ENCODE peak calls at places on chromosomes 3 and 15, in four cellular contexts. One of them, this sample, is unnamed.
A peak's percentile ranks its signal among the peaks of the same experiment; 100 is the strongest.

GRCh38 chr3:50365842-50366220 is 6.5 kb upstream of the TMEM115 start:
- DNase-seq in neural progenitor cell: no peak
- DNase-seq in PC-3: no peak
- DNase-seq in endothelial cell of umbilical vein: no peak
- DNase-seq in this sample: no peak

GRCh38 chr15:67241132-67241855 is 13.2 kb downstream of the AAGAB start:
- DNase-seq in neural progenitor cell: peak; percentile 13
- DNase-seq in PC-3: no peak
- DNase-seq in endothelial cell of umbilical vein: no peak
- DNase-seq in this sample: no peak

GRCh38 chr15:69308949-69309348 is 10.2 kb downstream of the PAQR5 start:
- DNase-seq in neural progenitor cell: no peak
- DNase-seq in PC-3: no peak
- DNase-seq in endothelial cell of umbilical vein: no peak
- DNase-seq in this sample: no peak

GRCh38 chr15:59180946-59181345 is 25.7 kb upstream of the LDHAL6B start:
- DNase-seq in neural progenitor cell: no peak
- DNase-seq in PC-3: no peak
- DNase-seq in endothelial cell of umbilical vein: peak; percentile 48
- DNase-seq in this sample: peak; percentile 19

GRCh38 chr3:70072180-70072579 is 72.6 kb downstream of the SAMMSON start:
- DNase-seq in neural progenitor cell: no peak
- DNase-seq in PC-3: no peak
- DNase-seq in endothelial cell of umbilical vein: peak; percentile 12
- DNase-seq in this sample: no peak

GRCh38 chr3:100538339-100538706 is 45.9 kb downstream of the TMEM45A start:
- DNase-seq in neural progenitor cell: no peak
- DNase-seq in PC-3: no peak
- DNase-seq in endothelial cell of umbilical vein: no peak
- DNase-seq in this sample: no peak

GRCh38 chr3:40951636-40952035 is 247.7 kb upstream of the CTNNB1 start:
- DNase-seq in neural progenitor cell: no peak
- DNase-seq in PC-3: no peak
- DNase-seq in endothelial cell of umbilical vein: no peak
- DNase-seq in this sample: peak; percentile 12

GRCh38 chr15:63332367-63333078 is 49.1 kb downstream of the CA12 start:
- DNase-seq in neural progenitor cell: no peak
- DNase-seq in PC-3: peak; percentile 98
- DNase-seq in endothelial cell of umbilical vein: peak; percentile 83
- DNase-seq in this sample: peak; percentile 84

GRCh38 chr15:52787123-52787503 is 3.0 kb downstream of the ONECUT1 start:
- DNase-seq in neural progenitor cell: peak; percentile 46
- DNase-seq in PC-3: no peak
- DNase-seq in endothelial cell of umbilical vein: no peak
- DNase-seq in this sample: no peak

GRCh38 chr3:194540268-194540937 is 53.6 kb upstream of the ATP13A3 start:
- DNase-seq in neural progenitor cell: no peak
- DNase-seq in PC-3: no peak
- DNase-seq in endothelial cell of umbilical vein: peak; percentile 42
- DNase-seq in this sample: no peak

GRCh38 chr3:65439641-65440040 is 599.1 kb downstream of the MAGI1 start:
- DNase-seq in neural progenitor cell: peak; percentile 80
- DNase-seq in PC-3: peak; percentile 43
- DNase-seq in endothelial cell of umbilical vein: peak; percentile 59
- DNase-seq in this sample: peak; percentile 87

GRCh38 chr15:42786978-42787377 is 50.0 kb upstream of the CDAN1 start:
- DNase-seq in neural progenitor cell: no peak
- DNase-seq in PC-3: no peak
- DNase-seq in endothelial cell of umbilical vein: no peak
- DNase-seq in this sample: no peak

DNA sequence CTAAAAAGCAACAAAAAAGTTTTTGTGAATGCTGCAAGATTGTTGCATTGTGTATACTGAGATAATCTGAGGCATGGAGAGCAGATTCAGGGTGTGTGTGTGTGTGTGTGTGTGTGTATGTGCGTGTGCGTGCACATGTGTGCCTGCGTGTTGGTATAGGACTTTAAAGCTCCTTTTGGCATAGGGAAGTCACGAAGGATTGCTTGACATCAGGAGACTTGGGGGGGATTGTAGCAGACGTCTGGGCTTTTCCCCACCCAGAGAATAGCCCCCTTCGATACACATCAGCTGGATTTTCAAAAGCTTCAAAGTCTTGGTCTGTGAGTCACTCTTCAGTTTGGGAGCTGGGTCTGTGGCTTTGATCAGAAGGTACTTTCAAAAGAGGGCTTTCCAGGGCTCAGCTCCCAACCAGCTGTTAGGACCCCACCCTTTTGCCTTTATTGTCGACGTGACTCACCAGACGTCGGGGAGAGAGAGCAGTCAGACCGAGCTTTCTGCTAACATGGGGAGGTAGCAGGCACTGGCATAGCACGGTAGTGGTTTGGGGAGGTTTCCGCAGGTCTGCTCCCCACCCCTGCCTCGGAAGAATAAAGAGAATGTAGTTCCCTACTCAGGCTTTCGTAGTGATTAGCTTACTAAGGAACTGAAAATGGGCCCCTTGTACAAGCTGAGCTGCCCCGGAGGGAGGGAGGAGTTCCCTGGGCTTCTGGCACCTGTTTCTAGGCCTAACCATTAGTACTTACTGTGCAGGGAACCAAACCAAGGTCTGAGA is 4.7 kb downstream of the BHLHE40 start:
- DNase-seq in neural progenitor cell: peak; percentile 25
- DNase-seq in PC-3: peak; percentile 87
- DNase-seq in endothelial cell of umbilical vein: peak; percentile 76
- DNase-seq in this sample: peak; percentile 85
- H3K4me3 ChIP-seq in neural progenitor cell: no peak overlapping the region
- H3K4me3 ChIP-seq in PC-3: peak overlapping the region; percentile 98
- H3K4me3 ChIP-seq in endothelial cell of umbilical vein: peak overlapping the region; percentile 41
- H3K4me3 ChIP-seq in this sample: peak overlapping the region; percentile 27

DNA sequence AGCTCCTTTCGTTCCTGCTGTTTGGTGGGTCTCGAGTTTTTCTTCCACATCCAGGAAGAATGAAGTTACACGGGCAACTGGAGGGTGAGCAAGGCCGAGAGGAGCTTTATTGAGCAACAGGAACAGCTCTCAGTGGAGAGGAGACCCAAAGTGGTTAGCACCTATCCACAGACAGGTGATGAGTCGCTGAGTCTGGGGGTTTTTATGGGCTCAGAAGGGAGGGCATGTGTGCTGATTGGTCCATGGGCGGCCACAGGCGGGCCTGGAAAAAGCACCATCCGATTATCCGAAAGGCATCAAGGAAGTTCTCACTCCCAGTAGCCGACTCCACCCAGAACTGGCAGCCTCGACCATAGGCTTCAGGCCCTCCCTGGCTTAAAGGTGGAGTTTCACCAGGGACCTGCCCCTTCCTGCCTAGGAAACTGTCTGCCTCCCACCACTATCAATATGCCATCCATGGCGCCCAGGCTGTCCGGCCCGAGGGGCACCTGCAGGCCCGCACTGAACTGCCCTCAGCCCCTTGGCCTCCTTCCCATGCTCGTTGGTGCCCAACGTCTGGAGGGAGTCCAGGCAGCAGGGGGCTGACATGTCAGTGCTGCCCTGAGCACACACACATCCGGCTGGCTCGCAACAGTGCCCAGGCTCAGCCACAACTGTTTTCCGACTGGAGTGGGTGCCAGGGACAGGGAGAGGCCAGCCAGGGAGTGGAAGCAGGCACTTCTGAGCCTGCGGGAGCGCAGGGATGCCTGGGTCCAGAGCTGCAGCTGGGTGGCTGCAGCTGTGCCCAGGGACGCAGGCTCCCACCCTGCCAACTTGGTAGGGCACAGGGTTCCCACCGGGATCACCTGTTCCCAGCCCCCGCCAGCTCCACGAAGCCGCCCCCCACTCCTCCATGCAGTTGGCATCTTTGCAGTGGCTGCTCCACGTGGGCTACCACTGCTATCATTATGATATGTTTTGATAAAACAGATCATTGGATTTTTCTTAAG is 170.2 kb downstream of the FNDC3B start:
- DNase-seq in neural progenitor cell: no peak
- DNase-seq in PC-3: no peak
- DNase-seq in endothelial cell of umbilical vein: no peak
- DNase-seq in this sample: no peak
- H3K9ac ChIP-seq in neural progenitor cell: no peak overlapping the region
- H3K9ac ChIP-seq in PC-3: no peak overlapping the region
- H3K9ac ChIP-seq in endothelial cell of umbilical vein: no peak overlapping the region
- H3K9ac ChIP-seq in this sample: no peak overlapping the region

GRCh38 chr3:142027713-142028112 is 121.6 kb downstream of the TFDP2 start:
- DNase-seq in neural progenitor cell: peak; percentile 52
- DNase-seq in PC-3: peak; percentile 44
- DNase-seq in endothelial cell of umbilical vein: peak; percentile 64
- DNase-seq in this sample: peak; percentile 51

GRCh38 chr3:142028174-142028833 is 121.0 kb downstream of the TFDP2 start:
- DNase-seq in neural progenitor cell: peak; percentile 83
- DNase-seq in PC-3: peak; percentile 70
- DNase-seq in endothelial cell of umbilical vein: peak; percentile 81
- DNase-seq in this sample: peak; percentile 71

GRCh38 chr3:142029052-142029642 is 120.2 kb downstream of the TFDP2 start:
- DNase-seq in neural progenitor cell: no peak
- DNase-seq in PC-3: no peak
- DNase-seq in endothelial cell of umbilical vein: no peak
- DNase-seq in this sample: no peak

GRCh38 chr3:142026333-142026732 is 123.0 kb downstream of the TFDP2 start:
- DNase-seq in neural progenitor cell: no peak
- DNase-seq in PC-3: no peak
- DNase-seq in endothelial cell of umbilical vein: no peak
- DNase-seq in this sample: no peak

DNA sequence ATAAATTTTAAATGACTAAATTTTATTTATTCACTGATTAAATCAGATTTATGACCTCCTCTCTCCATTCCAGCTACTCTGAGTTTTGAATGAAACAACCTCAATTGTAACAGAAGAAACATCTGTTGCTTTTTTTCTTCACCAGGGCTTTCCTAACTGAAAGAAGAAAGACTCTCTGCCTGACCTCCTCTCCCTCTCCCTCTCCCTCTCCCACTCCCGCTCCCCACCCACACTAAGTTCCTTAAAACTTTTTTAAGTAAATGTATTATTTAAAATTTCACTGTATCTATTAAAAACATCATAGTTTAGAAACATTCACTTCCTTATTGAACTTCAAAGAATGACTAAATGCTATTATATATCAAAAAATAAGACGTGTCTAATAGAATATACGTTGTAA is 122.0 kb downstream of the TFDP2 start:
- DNase-seq in neural progenitor cell: peak; percentile 34
- DNase-seq in PC-3: no peak
- DNase-seq in endothelial cell of umbilical vein: no peak
- DNase-seq in this sample: peak; percentile 32
- H3K4me3 ChIP-seq in neural progenitor cell: peak overlapping the region; percentile 96
- H3K4me3 ChIP-seq in PC-3: peak overlapping the region; percentile 67
- H3K4me3 ChIP-seq in endothelial cell of umbilical vein: peak overlapping the region; percentile 95
- H3K4me3 ChIP-seq in this sample: peak overlapping the region; percentile 87

GRCh38 chr3:129602730-129603560 is 3.5 kb downstream of the PLXND1 start:
- DNase-seq in neural progenitor cell: peak; percentile 60
- DNase-seq in PC-3: peak; percentile 58
- DNase-seq in endothelial cell of umbilical vein: peak; percentile 96
- DNase-seq in this sample: peak; percentile 96
- H3K9ac ChIP-seq in neural progenitor cell: no peak overlapping the region
- H3K9ac ChIP-seq in PC-3: no peak overlapping the region
- H3K9ac ChIP-seq in endothelial cell of umbilical vein: peak overlapping the region; percentile 55
- H3K9ac ChIP-seq in this sample: peak overlapping the region; percentile 97

DNA sequence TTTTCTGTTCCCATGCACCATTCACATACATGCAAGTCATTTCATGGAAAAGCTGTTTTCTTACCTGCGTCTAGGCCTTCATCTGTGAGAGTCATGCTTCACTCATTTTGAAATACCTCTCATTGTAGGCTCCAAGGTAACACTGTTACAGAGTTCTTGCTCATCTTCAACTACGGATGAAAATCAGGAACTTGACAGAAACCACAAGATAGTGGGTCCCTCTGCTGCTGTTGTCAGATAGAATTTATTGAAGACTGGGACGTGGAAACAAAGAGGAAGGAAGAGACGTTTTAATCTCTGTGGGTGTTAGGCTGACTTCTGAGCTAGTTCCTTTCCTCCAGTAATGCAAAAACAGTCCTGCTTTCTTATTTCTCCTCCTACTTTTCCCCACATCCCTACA is at the start of gene P2RY14:
- DNase-seq in neural progenitor cell: no peak
- DNase-seq in PC-3: no peak
- DNase-seq in endothelial cell of umbilical vein: no peak
- DNase-seq in this sample: no peak
- H3K4me3 ChIP-seq in neural progenitor cell: no peak within 1 kb of the TSS
- H3K4me3 ChIP-seq in PC-3: no peak within 1 kb of the TSS
- H3K4me3 ChIP-seq in endothelial cell of umbilical vein: no peak within 1 kb of the TSS
- H3K4me3 ChIP-seq in this sample: no peak within 1 kb of the TSS

DNA sequence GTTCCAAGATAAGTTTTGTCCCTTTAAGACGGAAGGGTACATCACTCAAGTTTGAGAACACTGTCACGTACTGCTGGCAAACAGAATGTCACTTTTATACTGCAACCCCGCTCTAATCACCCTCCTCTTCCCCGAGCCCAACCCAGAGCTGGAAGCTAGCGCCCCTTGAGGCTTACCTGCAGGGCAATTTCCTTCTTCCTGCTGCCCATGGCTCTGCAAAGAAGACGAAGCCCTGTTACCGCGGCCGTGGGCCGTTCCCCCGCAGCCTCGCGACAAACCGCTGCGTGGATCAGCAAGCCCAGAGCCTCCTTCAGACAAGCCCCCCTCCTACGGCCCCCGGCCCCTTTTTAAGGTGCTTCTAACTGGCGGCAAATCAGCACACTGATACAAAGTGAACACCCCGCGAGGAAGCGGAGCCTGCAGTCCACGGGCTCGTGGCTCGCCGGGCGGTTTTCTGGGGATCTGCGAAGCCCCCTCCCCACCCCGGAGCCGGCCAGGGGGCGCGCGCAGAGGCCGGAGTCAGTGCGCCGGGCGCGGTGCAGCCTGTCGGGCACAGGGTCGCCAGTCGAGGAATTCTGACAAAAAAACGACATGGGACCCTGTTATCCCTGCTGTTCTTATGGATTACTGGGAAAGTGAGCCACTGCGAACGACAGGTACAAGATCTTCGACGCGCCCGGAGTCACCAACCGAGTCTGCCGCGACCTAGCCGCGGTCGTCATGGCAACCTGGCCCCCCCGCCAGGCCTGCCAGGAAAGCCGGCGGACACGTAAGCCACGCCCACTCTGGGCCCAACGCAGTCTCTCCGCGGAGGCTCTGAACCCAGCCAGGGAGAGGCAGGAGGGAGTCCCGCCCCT is at the start of gene NME9:
- DNase-seq in neural progenitor cell: peak; percentile 99
- DNase-seq in PC-3: peak; percentile 75
- DNase-seq in endothelial cell of umbilical vein: peak; percentile 88
- DNase-seq in this sample: peak; percentile 88
- H3K9ac ChIP-seq in neural progenitor cell: no peak within 1 kb of the TSS
- H3K9ac ChIP-seq in PC-3: peak within 1 kb of the TSS; percentile 45
- H3K9ac ChIP-seq in endothelial cell of umbilical vein: no peak within 1 kb of the TSS
- H3K9ac ChIP-seq in this sample: peak within 1 kb of the TSS; percentile 53

DNA sequence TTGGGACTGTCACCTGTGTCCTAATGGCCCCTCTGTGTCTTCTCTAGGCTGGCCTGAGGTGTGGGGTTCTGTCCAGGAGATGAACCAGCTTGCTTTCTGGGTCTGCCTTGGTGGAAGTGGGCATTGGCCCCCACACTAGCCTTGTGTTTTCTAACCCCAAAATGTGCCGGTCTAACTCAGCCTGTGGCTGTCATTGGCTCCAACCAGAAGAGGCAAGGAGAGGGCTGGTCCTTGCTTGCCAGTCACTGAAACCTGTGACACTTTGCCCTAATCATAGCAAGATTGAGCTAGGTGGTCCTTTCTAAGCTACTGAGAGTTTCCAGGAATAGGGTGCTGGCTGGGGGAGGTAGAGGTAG is 2.2 kb downstream of the C15orf39 start:
- DNase-seq in neural progenitor cell: no peak
- DNase-seq in PC-3: no peak
- DNase-seq in endothelial cell of umbilical vein: no peak
- DNase-seq in this sample: peak; percentile 11
- H3K4me3 ChIP-seq in neural progenitor cell: no peak overlapping the region
- H3K4me3 ChIP-seq in PC-3: peak overlapping the region; percentile 95
- H3K4me3 ChIP-seq in endothelial cell of umbilical vein: peak overlapping the region; percentile 65
- H3K4me3 ChIP-seq in this sample: peak overlapping the region; percentile 92

This sample was measured in adipocyte.